ENCODE peak calls at places on chromosomes 6 and 20, in five cellular contexts. Z is fibroblast of mammary gland, H is SHP77 treated with DMSO at 0.1 percent for 48 hours, X is AG10803, C is AG04449. U is an unnamed sample.

GRCh38 chr20:62641749-62642665 is at the start of gene SLCO4A1:
- DNase-seq in X (no peak), H (no peak), C (no peak), Z (peak; percentile 35), U (peak; percentile 57)

GRCh38 chr6:100246206-100246605 is 218.5 kb downstream of the SIM1 start:
- DNase-seq in X (peak; percentile 40), C (no peak), H (no peak), Z (no peak), U (no peak)

GRCh38 chr6:136315594-136315993 is 25.9 kb upstream of the BCLAF1 start:
- DNase-seq in C (no peak), H (no peak), X (no peak), Z (no peak), U (no peak)

GRCh38 chr6:23533954-23534725 is 591.9 kb upstream of the NRSN1 start:
- DNase-seq in X (no peak), Z (peak; percentile 69), C (no peak), H (no peak), U (peak; percentile 44)

GRCh38 chr20:10848810-10849370 is 175.1 kb upstream of the JAG1 start:
- DNase-seq in X (peak; percentile 94), H (no peak), Z (peak; percentile 94), C (peak; percentile 65), U (peak; percentile 90)

GRCh38 chr20:40860487-40860902 is 168.1 kb upstream of the TOP1 start:
- DNase-seq in Z (peak; percentile 87), X (peak; percentile 58), H (no peak), C (no peak), U (peak; percentile 92)

GRCh38 chr6:91126876-91127275 is 540.0 kb upstream of the MAP3K7 start:
- DNase-seq in Z (no peak), H (no peak), C (no peak), X (no peak), U (no peak)

GRCh38 chr20:40156600-40157307 is 532.3 kb downstream of the MAFB start:
- DNase-seq in C (no peak), X (no peak), H (no peak), Z (peak; percentile 14), U (no peak)

GRCh38 chr20:58512808-58513552 is 2.2 kb downstream of the APCDD1L start:
- DNase-seq in X (no peak), Z (no peak), C (no peak), H (no peak), U (no peak)

GRCh38 chr20:14062786-14063185 is 67.5 kb downstream of the MACROD2 start:
- DNase-seq in X (no peak), C (no peak), H (no peak), Z (peak; percentile 19), U (peak; percentile 27)

GRCh38 chr20:6104493-6105188 is 18.2 kb downstream of the FERMT1 start:
- DNase-seq in Z (peak; percentile 93), C (no peak), X (peak; percentile 9), H (no peak), U (no peak)

GRCh38 chr6:108518714-108519576 is 41.8 kb upstream of the FOXO3 start:
- DNase-seq in C (no peak), H (no peak), X (peak; percentile 23), Z (peak; percentile 42), U (peak; percentile 20)

GRCh38 chr6:115972679-115973078 is 88.0 kb downstream of the FRK start:
- DNase-seq in Z (no peak), C (no peak), H (no peak), X (no peak), U (no peak)

GRCh38 chr20:53778736-53779135 is 185.1 kb upstream of the ZNF217 start:
- DNase-seq in C (no peak), X (no peak), H (no peak), Z (no peak), U (no peak)

GRCh38 chr6:32167154-32167760 is 2.9 kb downstream of the EGFL8 start:
- DNase-seq in H (no peak), C (no peak), Z (no peak), X (no peak), U (no peak)

GRCh38 chr6:129607581-129608186 is 102.3 kb downstream of the ARHGAP18 start:
- DNase-seq in X (peak; percentile 37), Z (peak; percentile 37), C (no peak), H (no peak), U (peak; percentile 80)

GRCh38 chr20:63029358-63030121 is 22.8 kb upstream of the BHLHE23 start:
- DNase-seq in H (no peak), X (no peak), Z (no peak), C (no peak), U (no peak)

GRCh38 chr6:89433637-89434499 is 916 bp downstream of the ANKRD6 start:
- DNase-seq in Z (no peak), H (no peak), X (no peak), C (no peak), U (no peak)

GRCh38 chr6:129186988-129187387 is 304.1 kb downstream of the LAMA2 start:
- DNase-seq in C (no peak), H (no peak), Z (peak; percentile 93), X (peak; percentile 89), U (peak; percentile 81)

U was measured in fibroblast of gingiva.